ENCODE peak calls at places on chromosomes 7 and 10, in eight cellular contexts. Y is GM12878, D is IMR-90, C is heart left ventricle, Q is transverse colon, X is endothelial cell of umbilical vein, Z is ovary, U is body of pancreas. W is an unnamed sample. For H3K36me3, the result is how much of the 10 kb centered on the place peaks cover.

GRCh38 chr7:74094224-74095095 is 10.9 kb downstream of the LIMK1 start:
- DNase-seq in Y (peak), D (peak), C (peak), Q (peak), X (peak), Z (peak), U (peak), W (peak)

GRCh38 chr10:110239892-110240291 is 32.5 kb downstream of the MXI1 start:
- DNase-seq in Y (no peak), D (no peak), C (no peak), Q (no peak), X (no peak), Z (no peak), U (no peak), W (no peak)

GRCh38 chr7:512541-513311 is 6.9 kb downstream of the PDGFA start:
- DNase-seq in Y (no peak), D (no peak), C (peak), Q (peak), X (no peak), Z (no peak), U (peak), W (no peak)

GRCh38 chr7:35505031-35505430 is 189.9 kb downstream of the HERPUD2 start:
- DNase-seq in Y (no peak), D (no peak), C (no peak), Q (no peak), X (no peak), Z (no peak), U (no peak), W (no peak)

GRCh38 chr10:128275405-128275804 is 149.2 kb upstream of the MKI67 start:
- DNase-seq in Y (no peak), D (no peak), C (no peak), Q (no peak), X (no peak), Z (no peak), U (no peak), W (no peak)

GRCh38 chr7:107108951-107109350 is 59.9 kb upstream of the HBP1 start:
- DNase-seq in Y (no peak), D (no peak), C (no peak), Q (no peak), X (no peak), Z (no peak), U (no peak), W (no peak)

GRCh38 chr10:46546591-46547330 is 9.7 kb downstream of the GPRIN2 start:
- DNase-seq in Y (no peak), D (no peak), C (peak), Q (peak), X (no peak), Z (peak), U (peak), W (no peak)

GRCh38 chr10:132023092-132023811 is 41.5 kb upstream of the BNIP3 start:
- DNase-seq in Y (no peak), D (peak), C (peak), Q (peak), X (peak), Z (peak), U (peak), W (peak)

GRCh38 chr10:78956391-78956790 is 112.4 kb upstream of the ZMIZ1 start:
- DNase-seq in Y (no peak), D (no peak), C (no peak), Q (no peak), X (no peak), Z (no peak), U (no peak), W (no peak)

GRCh38 chr10:95394161-95394880 is 103.5 kb upstream of the PDLIM1 start:
- DNase-seq in Y (peak), D (no peak), C (no peak), Q (no peak), X (no peak), Z (no peak), U (no peak), W (no peak)

GRCh38 chr10:63055705-63056104 is 77.4 kb upstream of the NRBF2 start:
- DNase-seq in Y (no peak), D (no peak), C (no peak), Q (no peak), X (no peak), Z (no peak), U (no peak), W (no peak)

GRCh38 chr10:96044686-96045085 is 1.3 kb downstream of the CCNJ start:
- DNase-seq in Y (no peak), D (peak), C (no peak), Q (no peak), X (peak), Z (no peak), U (no peak), W (peak)

GRCh38 chr7:50166997-50167961 is 74.2 kb upstream of the ZPBP start:
- DNase-seq in Y (no peak), D (no peak), C (no peak), Q (no peak), X (no peak), Z (no peak), U (no peak), W (no peak)

GRCh38 chr10:124611738-124612137 is 132.4 kb downstream of the FAM53B start:
- DNase-seq in Y (no peak), D (no peak), C (no peak), Q (peak), X (no peak), Z (no peak), U (no peak), W (no peak)

GRCh38 chr7:127968547-127968946 is 62.7 kb downstream of the LRRC4 start:
- DNase-seq in Y (no peak), D (no peak), C (no peak), Q (no peak), X (peak), Z (no peak), U (no peak), W (no peak)

GRCh38 chr7:1713502-1714484 is 43.7 kb downstream of the ELFN1 start:
- DNase-seq in Y (no peak), D (no peak), C (peak), Q (no peak), X (no peak), Z (no peak), U (peak), W (no peak)

GRCh38 chr7:57774300-57774699 is 324.3 kb downstream of the ZNF716 start:
- DNase-seq in Y (no peak), D (no peak), C (no peak), Q (no peak), X (no peak), Z (no peak), U (no peak), W (no peak)

GRCh38 chr10:18610517-18610916 is 40.9 kb downstream of the NSUN6 start:
- DNase-seq in Y (no peak), D (peak), C (no peak), Q (peak), X (peak), Z (no peak), U (no peak), W (no peak)

GRCh38 chr10:112634096-112634830 is 187.2 kb downstream of the VTI1A start:
- DNase-seq in Y (no peak), D (peak), C (no peak), Q (no peak), X (no peak), Z (no peak), U (no peak), W (no peak)

GRCh38 chr7:75842836-75843446 is 29.3 kb upstream of the CCL24 start:
- DNase-seq in Y (peak), D (peak), C (no peak), Q (no peak), X (peak), Z (no peak), U (no peak), W (no peak)
- TF ChIP-seq POLR2A in Y (peak), D (no peak), C (no peak), Q (no peak), X (no peak), Z (no peak), U (no peak), W (no peak)

DNA sequence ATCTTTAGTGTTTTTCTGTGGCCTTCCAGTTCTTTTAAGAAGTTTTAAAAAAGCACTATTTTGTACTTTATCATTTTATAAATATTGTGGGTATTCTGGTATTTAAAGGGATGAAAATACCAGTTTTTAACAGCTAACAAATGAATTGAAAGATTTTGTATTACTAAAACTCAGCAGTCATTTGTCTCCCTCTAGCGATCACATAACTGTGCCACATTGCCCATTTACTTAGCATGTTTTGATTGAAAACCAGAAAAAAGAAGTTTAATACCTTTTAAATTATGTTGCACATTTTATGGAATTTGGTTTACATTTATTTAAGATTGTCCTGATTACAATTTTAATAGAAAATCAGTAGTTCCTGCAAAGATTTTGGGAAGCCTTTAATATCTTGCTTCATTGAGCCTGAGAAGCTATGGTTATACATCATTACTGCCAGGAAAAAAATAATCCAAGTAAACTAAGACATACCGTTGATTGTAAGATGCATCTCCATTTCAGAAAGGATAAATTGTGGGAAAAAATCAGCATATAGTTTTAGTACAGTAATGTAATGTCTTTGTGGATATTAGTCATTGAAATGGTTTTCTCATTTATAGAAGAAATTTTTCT is 34.9 kb downstream of the TAX1BP1 start:
- DNase-seq in Y (no peak), D (peak), C (no peak), Q (no peak), X (peak), Z (no peak), U (no peak), W (no peak)
- TF ChIP-seq CTCF in Y (peak), D (peak), C (peak), Q (peak), X (peak), Z (peak), U (peak), W (peak)

GRCh38 chr7:130883928-130884327 is 149.9 kb upstream of the KLF14 start:
- DNase-seq in Y (no peak), D (no peak), C (no peak), Q (no peak), X (no peak), Z (no peak), U (no peak), W (peak)

GRCh38 chr7:130882396-130882795 is 148.4 kb upstream of the KLF14 start:
- DNase-seq in Y (no peak), D (no peak), C (no peak), Q (no peak), X (no peak), Z (no peak), U (no peak), W (no peak)

GRCh38 chr7:130887182-130888016 is 153.4 kb upstream of the KLF14 start:
- DNase-seq in Y (no peak), D (peak), C (no peak), Q (no peak), X (peak), Z (no peak), U (no peak), W (no peak)

GRCh38 chr7:130886438-130887135 is 152.6 kb upstream of the KLF14 start:
- DNase-seq in Y (no peak), D (no peak), C (no peak), Q (no peak), X (peak), Z (no peak), U (no peak), W (no peak)

DNA sequence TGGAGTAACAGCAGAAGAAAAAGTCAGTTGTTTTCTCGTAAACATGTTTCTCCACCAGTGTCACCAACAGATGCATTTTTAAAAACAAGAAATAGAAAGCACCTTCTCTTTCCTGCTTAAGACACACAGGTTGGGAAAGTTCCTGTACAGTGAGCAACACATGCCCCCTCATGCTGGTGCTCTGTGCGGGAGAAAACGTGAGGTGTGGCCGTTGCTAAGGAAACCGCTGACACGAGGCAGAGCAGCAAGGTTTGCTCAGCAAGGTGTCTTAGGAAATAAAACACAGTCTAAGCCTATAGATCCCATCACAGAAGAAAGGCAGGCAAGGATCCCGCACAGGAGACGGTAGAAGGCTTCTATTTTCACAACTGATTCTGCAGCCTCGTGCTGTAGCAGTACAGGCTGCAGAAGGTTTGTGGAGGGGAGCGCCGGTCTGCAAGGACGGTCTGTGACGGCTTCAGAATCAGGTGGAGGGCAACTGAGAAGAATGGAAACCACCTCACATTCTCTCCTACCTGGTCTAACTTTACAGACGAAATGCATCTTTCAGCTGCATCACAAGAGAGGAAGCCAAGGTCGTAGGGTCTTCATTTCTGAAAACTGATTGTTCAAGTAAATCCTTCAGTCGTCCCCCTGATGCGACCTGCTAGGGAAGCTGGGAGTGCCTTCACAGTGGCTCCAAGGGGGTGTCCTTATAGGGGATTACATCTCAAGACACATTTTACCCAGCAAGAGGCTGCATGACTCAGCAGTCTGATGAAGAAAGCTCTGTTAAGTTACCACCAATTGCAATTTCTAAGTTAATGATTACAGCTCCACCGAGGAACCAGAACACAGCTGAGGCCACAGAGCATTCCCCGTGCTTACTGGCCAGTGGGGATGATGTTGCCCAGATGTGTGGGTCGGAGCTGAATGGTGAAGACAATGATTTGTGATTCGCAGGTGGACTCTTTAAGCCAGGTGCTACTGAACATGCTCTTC is 150.7 kb upstream of the KLF14 start:
- DNase-seq in Y (no peak), D (no peak), C (no peak), Q (no peak), X (no peak), Z (no peak), U (no peak), W (no peak)
- H3K36me3 ChIP-seq in Y (half or more), D (half or more), C (under half), Q (under half), X (under half), Z (under half), U (under half), W (under half)

DNA sequence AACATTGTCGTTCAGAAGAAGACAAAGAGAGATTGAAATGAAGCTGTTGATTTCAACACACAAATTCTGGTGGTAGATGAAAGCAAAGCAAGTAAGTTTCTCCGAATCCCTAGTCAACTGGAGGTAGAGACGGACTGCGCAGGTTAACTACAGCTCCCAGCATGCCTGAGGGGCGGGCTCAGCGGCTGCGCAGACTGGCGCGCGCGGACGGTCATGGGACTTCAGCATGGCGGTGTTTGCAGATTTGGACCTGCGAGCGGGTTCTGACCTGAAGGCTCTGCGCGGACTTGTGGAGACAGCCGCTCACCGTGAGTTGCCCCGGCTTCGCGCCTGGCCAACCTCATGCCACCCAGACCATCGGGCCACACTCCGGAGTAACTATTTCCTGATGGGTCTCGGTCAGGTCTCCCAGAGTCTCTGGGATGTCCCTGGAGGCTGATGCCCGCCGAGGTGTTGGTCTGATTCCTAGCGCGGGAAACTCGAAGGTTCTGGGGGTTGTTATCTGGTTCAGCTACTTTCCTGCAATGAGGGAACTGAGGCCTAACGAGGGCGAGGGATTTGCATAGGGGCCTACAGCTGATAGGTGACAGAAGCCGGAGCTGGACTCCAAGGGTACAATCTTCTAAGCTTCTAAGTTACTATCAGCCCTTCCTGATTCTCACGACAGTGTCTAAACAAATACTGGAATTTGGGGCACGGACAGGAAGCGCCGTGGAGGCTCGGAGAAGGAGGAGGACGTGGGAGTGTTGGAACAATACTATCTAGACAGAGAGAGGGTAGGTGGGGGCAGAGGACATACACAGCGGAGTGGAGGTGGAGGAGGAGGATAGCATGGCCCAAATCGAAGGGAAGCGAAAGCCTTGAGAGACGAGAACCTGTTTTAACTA is at the start of gene RPP30:
- DNase-seq in Y (peak), D (peak), C (peak), Q (peak), X (peak), Z (peak), U (peak), W (peak)
- TF ChIP-seq POLR2A in Y (peak), D (no peak), C (no peak), Q (peak), X (peak), Z (peak), U (peak), W (peak)

DNA sequence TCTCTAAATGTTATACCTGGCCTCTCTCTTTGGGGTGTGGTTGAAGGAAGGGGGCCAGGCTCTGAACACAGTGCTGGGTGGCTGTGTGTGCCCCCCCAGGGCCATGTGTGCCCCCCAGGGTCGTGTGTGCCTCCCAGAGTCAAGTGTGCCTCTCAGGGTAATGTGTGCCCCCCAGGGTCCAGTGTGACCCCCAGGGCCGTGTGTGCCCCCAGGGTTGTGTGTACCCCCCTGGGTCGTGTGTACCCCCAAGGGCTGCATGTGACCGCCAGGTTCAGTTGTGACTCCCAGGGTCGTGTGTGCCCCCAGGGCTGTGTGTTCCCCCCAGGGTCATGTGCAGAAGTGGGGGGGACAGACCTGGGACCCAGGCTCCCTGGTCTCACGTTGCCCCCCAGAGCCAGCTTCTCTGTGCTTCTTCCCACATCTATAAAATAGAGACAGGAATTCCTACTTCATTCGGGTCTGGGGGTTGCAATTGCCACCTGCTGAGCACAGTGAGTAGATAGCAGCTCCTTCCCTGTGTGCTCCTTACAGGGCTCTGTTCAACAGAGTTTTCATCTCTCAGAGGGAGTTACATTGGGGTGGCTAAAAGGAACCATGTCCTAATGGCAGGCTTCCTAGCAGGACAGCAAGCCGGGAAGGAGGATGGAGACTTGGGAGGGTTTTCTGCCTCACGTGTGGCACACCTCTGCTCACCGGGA is 40.7 kb upstream of the AQP1 start:
- DNase-seq in Y (no peak), D (no peak), C (no peak), Q (no peak), X (no peak), Z (no peak), U (no peak), W (no peak)
- TF ChIP-seq CTCF in Y (no peak), D (no peak), C (no peak), Q (no peak), X (no peak), Z (no peak), U (no peak), W (no peak)

GRCh38 chr10:73850863-73851461 is 23.4 kb downstream of the CAMK2G start:
- DNase-seq in Y (no peak), D (peak), C (peak), Q (peak), X (no peak), Z (peak), U (no peak), W (no peak)

GRCh38 chr10:73847031-73847430 is 27.3 kb downstream of the CAMK2G start:
- DNase-seq in Y (no peak), D (no peak), C (no peak), Q (no peak), X (no peak), Z (no peak), U (no peak), W (no peak)

GRCh38 chr10:73853196-73853595 is 21.2 kb downstream of the CAMK2G start:
- DNase-seq in Y (no peak), D (no peak), C (no peak), Q (no peak), X (no peak), Z (no peak), U (no peak), W (no peak)

GRCh38 chr10:73848821-73849489 is 25.4 kb downstream of the CAMK2G start:
- DNase-seq in Y (peak), D (peak), C (peak), Q (peak), X (peak), Z (peak), U (peak), W (peak)

GRCh38 chr10:73850205-73850604 is 24.1 kb downstream of the CAMK2G start:
- DNase-seq in Y (no peak), D (no peak), C (no peak), Q (no peak), X (no peak), Z (no peak), U (no peak), W (no peak)
- H3K36me3 ChIP-seq in Y (under half), D (under half), C (under half), Q (under half), X (under half), Z (under half), U (under half), W (under half)